ENCODE peak calls at places on chromosome 13, in eight cellular contexts. One of them, this sample, is unnamed.

GRCh38 chr13:29499766-29500165 is 95.7 kb downstream of the SLC7A1 start:
- DNase-seq in heart left ventricle: no peak
- DNase-seq in CD4-positive, CD25-positive, alpha-beta regulatory T cell: no peak
- DNase-seq in NCI-H524: no peak
- DNase-seq in cardiac muscle cell: no peak
- DNase-seq in left ventricle myocardium inferior: no peak
- DNase-seq in sciatic nerve: no peak
- DNase-seq in myocyte: peak; percentile 18
- DNase-seq in this sample: no peak

GRCh38 chr13:65063753-65064152 is 2166.4 kb downstream of the PCDH9 start:
- DNase-seq in left ventricle myocardium inferior: no peak
- DNase-seq in heart left ventricle: no peak
- DNase-seq in CD4-positive, CD25-positive, alpha-beta regulatory T cell: no peak
- DNase-seq in sciatic nerve: no peak
- DNase-seq in myocyte: no peak
- DNase-seq in cardiac muscle cell: peak; percentile 54
- DNase-seq in NCI-H524: no peak
- DNase-seq in this sample: peak; percentile 41

GRCh38 chr13:103443604-103444003 is 377.4 kb upstream of the SLC10A2 start:
- DNase-seq in NCI-H524: no peak
- DNase-seq in CD4-positive, CD25-positive, alpha-beta regulatory T cell: no peak
- DNase-seq in heart left ventricle: no peak
- DNase-seq in myocyte: no peak
- DNase-seq in sciatic nerve: no peak
- DNase-seq in left ventricle myocardium inferior: no peak
- DNase-seq in cardiac muscle cell: no peak
- DNase-seq in this sample: no peak

GRCh38 chr13:49436890-49437289 is 7.0 kb downstream of the CAB39L start:
- DNase-seq in left ventricle myocardium inferior: peak; percentile 25
- DNase-seq in sciatic nerve: peak; percentile 67
- DNase-seq in heart left ventricle: peak; percentile 42
- DNase-seq in cardiac muscle cell: peak; percentile 73
- DNase-seq in myocyte: peak; percentile 67
- DNase-seq in NCI-H524: no peak
- DNase-seq in CD4-positive, CD25-positive, alpha-beta regulatory T cell: no peak
- DNase-seq in this sample: peak; percentile 42

GRCh38 chr13:32453981-32454380 is 26.1 kb upstream of the N4BP2L1 start:
- DNase-seq in left ventricle myocardium inferior: no peak
- DNase-seq in cardiac muscle cell: peak; percentile 66
- DNase-seq in NCI-H524: no peak
- DNase-seq in sciatic nerve: no peak
- DNase-seq in heart left ventricle: no peak
- DNase-seq in CD4-positive, CD25-positive, alpha-beta regulatory T cell: no peak
- DNase-seq in myocyte: no peak
- DNase-seq in this sample: no peak

GRCh38 chr13:46721054-46721453 is 75.9 kb downstream of the ESD start:
- DNase-seq in heart left ventricle: peak; percentile 37
- DNase-seq in left ventricle myocardium inferior: peak; percentile 19
- DNase-seq in NCI-H524: no peak
- DNase-seq in cardiac muscle cell: peak; percentile 68
- DNase-seq in sciatic nerve: peak; percentile 66
- DNase-seq in CD4-positive, CD25-positive, alpha-beta regulatory T cell: peak; percentile 59
- DNase-seq in myocyte: peak; percentile 56
- DNase-seq in this sample: peak; percentile 41

GRCh38 chr13:20945952-20946383 is 43.4 kb upstream of the XPO4 start:
- DNase-seq in cardiac muscle cell: peak; percentile 29
- DNase-seq in sciatic nerve: peak; percentile 61
- DNase-seq in left ventricle myocardium inferior: peak; percentile 18
- DNase-seq in myocyte: no peak
- DNase-seq in NCI-H524: peak; percentile 22
- DNase-seq in heart left ventricle: no peak
- DNase-seq in CD4-positive, CD25-positive, alpha-beta regulatory T cell: peak; percentile 7
- DNase-seq in this sample: no peak

GRCh38 chr13:111530137-111530536 is 209.7 kb downstream of the TEX29 start:
- DNase-seq in heart left ventricle: no peak
- DNase-seq in myocyte: no peak
- DNase-seq in left ventricle myocardium inferior: no peak
- DNase-seq in NCI-H524: no peak
- DNase-seq in sciatic nerve: peak; percentile 34
- DNase-seq in cardiac muscle cell: no peak
- DNase-seq in CD4-positive, CD25-positive, alpha-beta regulatory T cell: no peak
- DNase-seq in this sample: no peak

GRCh38 chr13:109256866-109257760 is 529.3 kb downstream of the IRS2 start:
- DNase-seq in NCI-H524: no peak
- DNase-seq in cardiac muscle cell: peak; percentile 98
- DNase-seq in left ventricle myocardium inferior: no peak
- DNase-seq in sciatic nerve: no peak
- DNase-seq in myocyte: peak; percentile 94
- DNase-seq in heart left ventricle: no peak
- DNase-seq in CD4-positive, CD25-positive, alpha-beta regulatory T cell: no peak
- DNase-seq in this sample: peak; percentile 82

GRCh38 chr13:33372251-33372919 is 86.8 kb upstream of the STARD13 start:
- DNase-seq in sciatic nerve: no peak
- DNase-seq in myocyte: peak; percentile 38
- DNase-seq in NCI-H524: no peak
- DNase-seq in cardiac muscle cell: no peak
- DNase-seq in heart left ventricle: no peak
- DNase-seq in CD4-positive, CD25-positive, alpha-beta regulatory T cell: no peak
- DNase-seq in left ventricle myocardium inferior: no peak
- DNase-seq in this sample: no peak

GRCh38 chr13:50098693-50099092 is 83.4 kb downstream of the KCNRG start:
- DNase-seq in sciatic nerve: no peak
- DNase-seq in heart left ventricle: no peak
- DNase-seq in left ventricle myocardium inferior: no peak
- DNase-seq in myocyte: no peak
- DNase-seq in cardiac muscle cell: no peak
- DNase-seq in CD4-positive, CD25-positive, alpha-beta regulatory T cell: no peak
- DNase-seq in NCI-H524: no peak
- DNase-seq in this sample: no peak

GRCh38 chr13:99415014-99415650 is 86.1 kb upstream of the TM9SF2 start:
- DNase-seq in myocyte: no peak
- DNase-seq in sciatic nerve: no peak
- DNase-seq in CD4-positive, CD25-positive, alpha-beta regulatory T cell: no peak
- DNase-seq in heart left ventricle: no peak
- DNase-seq in NCI-H524: no peak
- DNase-seq in cardiac muscle cell: no peak
- DNase-seq in left ventricle myocardium inferior: no peak
- DNase-seq in this sample: no peak

This sample was measured in ACHN.